ENCODE peak calls at places on chromosomes 12 and 14, in seven cellular contexts. One of them, this sample, is unnamed. For H3K4me1, the result is how much of the 10 kb centered on the place peaks cover.

GRCh38 chr14:71103662-71104484 is 196.6 kb downstream of the PCNX1 start:
- DNase-seq in neuronal stem cell: peak
- DNase-seq in tibial artery: no peak
- DNase-seq in neural progenitor cell: peak
- DNase-seq in left ventricle myocardium inferior: no peak
- DNase-seq in CD8-positive, alpha-beta T cell: no peak
- DNase-seq in uterus: no peak
- DNase-seq in this sample: no peak

GRCh38 chr14:99688629-99689028 is 4.5 kb downstream of the CYP46A1 start:
- DNase-seq in neural progenitor cell: no peak
- DNase-seq in CD8-positive, alpha-beta T cell: peak
- DNase-seq in tibial artery: no peak
- DNase-seq in neuronal stem cell: no peak
- DNase-seq in left ventricle myocardium inferior: no peak
- DNase-seq in uterus: no peak
- DNase-seq in this sample: peak

GRCh38 chr14:103748539-103748867 is 32.9 kb downstream of the ZFYVE21 start:
- DNase-seq in CD8-positive, alpha-beta T cell: peak
- DNase-seq in neuronal stem cell: no peak
- DNase-seq in left ventricle myocardium inferior: no peak
- DNase-seq in neural progenitor cell: no peak
- DNase-seq in uterus: no peak
- DNase-seq in tibial artery: no peak
- DNase-seq in this sample: no peak

GRCh38 chr14:101708853-101709532 is 52.5 kb upstream of the PPP2R5C start:
- DNase-seq in CD8-positive, alpha-beta T cell: peak
- DNase-seq in neuronal stem cell: no peak
- DNase-seq in uterus: no peak
- DNase-seq in tibial artery: no peak
- DNase-seq in neural progenitor cell: no peak
- DNase-seq in left ventricle myocardium inferior: no peak
- DNase-seq in this sample: peak

GRCh38 chr14:103186894-103187586 is 63.8 kb downstream of the TNFAIP2 start:
- DNase-seq in tibial artery: peak
- DNase-seq in neural progenitor cell: peak
- DNase-seq in left ventricle myocardium inferior: no peak
- DNase-seq in CD8-positive, alpha-beta T cell: no peak
- DNase-seq in uterus: no peak
- DNase-seq in neuronal stem cell: peak
- DNase-seq in this sample: no peak

GRCh38 chr14:100592461-100592871 is 5.2 kb upstream of the BEGAIN start:
- DNase-seq in neural progenitor cell: no peak
- DNase-seq in left ventricle myocardium inferior: no peak
- DNase-seq in neuronal stem cell: no peak
- DNase-seq in tibial artery: peak
- DNase-seq in uterus: no peak
- DNase-seq in CD8-positive, alpha-beta T cell: no peak
- DNase-seq in this sample: no peak

GRCh38 chr14:61335876-61336275 is 14.5 kb downstream of the PRKCH start:
- DNase-seq in neuronal stem cell: no peak
- DNase-seq in CD8-positive, alpha-beta T cell: no peak
- DNase-seq in left ventricle myocardium inferior: no peak
- DNase-seq in neural progenitor cell: no peak
- DNase-seq in uterus: no peak
- DNase-seq in tibial artery: no peak
- DNase-seq in this sample: no peak

GRCh38 chr14:89225607-89226006 is 191.4 kb downstream of the FOXN3 start:
- DNase-seq in CD8-positive, alpha-beta T cell: no peak
- DNase-seq in uterus: no peak
- DNase-seq in neuronal stem cell: no peak
- DNase-seq in left ventricle myocardium inferior: no peak
- DNase-seq in neural progenitor cell: no peak
- DNase-seq in tibial artery: no peak
- DNase-seq in this sample: no peak

GRCh38 chr14:104319489-104320241 is 181.3 kb downstream of the KIF26A start:
- DNase-seq in left ventricle myocardium inferior: no peak
- DNase-seq in CD8-positive, alpha-beta T cell: no peak
- DNase-seq in neuronal stem cell: no peak
- DNase-seq in neural progenitor cell: no peak
- DNase-seq in tibial artery: peak
- DNase-seq in uterus: no peak
- DNase-seq in this sample: no peak

GRCh38 chr12:39272934-39273770 is 169.8 kb downstream of the KIF21A start:
- DNase-seq in tibial artery: no peak
- DNase-seq in neural progenitor cell: peak
- DNase-seq in neuronal stem cell: peak
- DNase-seq in CD8-positive, alpha-beta T cell: no peak
- DNase-seq in uterus: no peak
- DNase-seq in left ventricle myocardium inferior: no peak
- DNase-seq in this sample: no peak

GRCh38 chr12:81461163-81461562 is 298.0 kb downstream of the PPFIA2 start:
- DNase-seq in uterus: no peak
- DNase-seq in neuronal stem cell: no peak
- DNase-seq in left ventricle myocardium inferior: no peak
- DNase-seq in neural progenitor cell: no peak
- DNase-seq in tibial artery: no peak
- DNase-seq in CD8-positive, alpha-beta T cell: no peak
- DNase-seq in this sample: no peak

GRCh38 chr14:71243697-71244096 is 336.4 kb downstream of the PCNX1 start:
- DNase-seq in neuronal stem cell: no peak
- DNase-seq in uterus: no peak
- DNase-seq in neural progenitor cell: no peak
- DNase-seq in tibial artery: no peak
- DNase-seq in CD8-positive, alpha-beta T cell: no peak
- DNase-seq in left ventricle myocardium inferior: no peak
- DNase-seq in this sample: no peak

GRCh38 chr12:28987538-28988383 is 161.3 kb upstream of the FAR2 start:
- DNase-seq in neural progenitor cell: no peak
- DNase-seq in uterus: no peak
- DNase-seq in tibial artery: no peak
- DNase-seq in CD8-positive, alpha-beta T cell: no peak
- DNase-seq in left ventricle myocardium inferior: no peak
- DNase-seq in neuronal stem cell: no peak
- DNase-seq in this sample: no peak

GRCh38 chr12:6235499-6235898 is 35.3 kb downstream of the CD9 start:
- DNase-seq in left ventricle myocardium inferior: no peak
- DNase-seq in neuronal stem cell: no peak
- DNase-seq in neural progenitor cell: no peak
- DNase-seq in uterus: no peak
- DNase-seq in tibial artery: no peak
- DNase-seq in CD8-positive, alpha-beta T cell: no peak
- DNase-seq in this sample: no peak

GRCh38 chr14:65184032-65184764 is 81.9 kb upstream of the MAX start:
- DNase-seq in uterus: no peak
- DNase-seq in neuronal stem cell: no peak
- DNase-seq in left ventricle myocardium inferior: no peak
- DNase-seq in neural progenitor cell: no peak
- DNase-seq in tibial artery: no peak
- DNase-seq in CD8-positive, alpha-beta T cell: no peak
- DNase-seq in this sample: no peak

GRCh38 chr14:44170554-44170953 is 336.5 kb downstream of the FSCB start:
- DNase-seq in left ventricle myocardium inferior: no peak
- DNase-seq in uterus: no peak
- DNase-seq in tibial artery: no peak
- DNase-seq in neural progenitor cell: no peak
- DNase-seq in CD8-positive, alpha-beta T cell: no peak
- DNase-seq in neuronal stem cell: no peak
- DNase-seq in this sample: no peak

GRCh38 chr14:60724080-60724618 is at the start of gene SIX4:
- DNase-seq in left ventricle myocardium inferior: peak
- DNase-seq in neuronal stem cell: peak
- DNase-seq in CD8-positive, alpha-beta T cell: no peak
- DNase-seq in neural progenitor cell: peak
- DNase-seq in uterus: peak
- DNase-seq in tibial artery: peak
- DNase-seq in this sample: no peak

GRCh38 chr14:85468815-85469214 is 61.1 kb upstream of the FLRT2 start:
- DNase-seq in neural progenitor cell: no peak
- DNase-seq in CD8-positive, alpha-beta T cell: no peak
- DNase-seq in neuronal stem cell: no peak
- DNase-seq in left ventricle myocardium inferior: no peak
- DNase-seq in tibial artery: no peak
- DNase-seq in uterus: no peak
- DNase-seq in this sample: no peak

GRCh38 chr12:104257913-104258472 is 42.4 kb downstream of the TXNRD1 start:
- DNase-seq in tibial artery: no peak
- DNase-seq in neural progenitor cell: no peak
- DNase-seq in CD8-positive, alpha-beta T cell: no peak
- DNase-seq in neuronal stem cell: no peak
- DNase-seq in left ventricle myocardium inferior: no peak
- DNase-seq in uterus: no peak
- DNase-seq in this sample: no peak

GRCh38 chr14:89551432-89551831 is 134.4 kb upstream of the FOXN3 start:
- DNase-seq in uterus: no peak
- DNase-seq in neuronal stem cell: no peak
- DNase-seq in neural progenitor cell: no peak
- DNase-seq in tibial artery: no peak
- DNase-seq in CD8-positive, alpha-beta T cell: no peak
- DNase-seq in left ventricle myocardium inferior: no peak
- DNase-seq in this sample: no peak

GRCh38 chr14:94547726-94548125 is 13.5 kb upstream of the SERPINA4 start:
- DNase-seq in uterus: no peak
- DNase-seq in neuronal stem cell: no peak
- DNase-seq in tibial artery: no peak
- DNase-seq in left ventricle myocardium inferior: no peak
- DNase-seq in neural progenitor cell: no peak
- DNase-seq in CD8-positive, alpha-beta T cell: no peak
- DNase-seq in this sample: no peak

GRCh38 chr14:96203116-96203515 is 1.5 kb upstream of the BDKRB2 start:
- DNase-seq in tibial artery: no peak
- DNase-seq in neural progenitor cell: no peak
- DNase-seq in CD8-positive, alpha-beta T cell: no peak
- DNase-seq in neuronal stem cell: no peak
- DNase-seq in left ventricle myocardium inferior: no peak
- DNase-seq in uterus: no peak
- DNase-seq in this sample: no peak

GRCh38 chr12:39144613-39145061 is 239.2 kb upstream of the CPNE8 start:
- DNase-seq in neural progenitor cell: no peak
- DNase-seq in uterus: no peak
- DNase-seq in CD8-positive, alpha-beta T cell: no peak
- DNase-seq in neuronal stem cell: no peak
- DNase-seq in tibial artery: no peak
- DNase-seq in left ventricle myocardium inferior: no peak
- DNase-seq in this sample: no peak

GRCh38 chr14:50351016-50351415 is 38.9 kb downstream of the DMAC2L start:
- DNase-seq in neuronal stem cell: no peak
- DNase-seq in CD8-positive, alpha-beta T cell: no peak
- DNase-seq in tibial artery: no peak
- DNase-seq in uterus: no peak
- DNase-seq in left ventricle myocardium inferior: no peak
- DNase-seq in neural progenitor cell: no peak
- DNase-seq in this sample: no peak

GRCh38 chr14:99654235-99655000 is 9.5 kb downstream of the HHIPL1 start:
- DNase-seq in CD8-positive, alpha-beta T cell: no peak
- DNase-seq in left ventricle myocardium inferior: peak
- DNase-seq in neural progenitor cell: peak
- DNase-seq in tibial artery: peak
- DNase-seq in neuronal stem cell: no peak
- DNase-seq in uterus: peak
- DNase-seq in this sample: no peak

GRCh38 chr12:118126119-118126757 is 9.7 kb upstream of the PEBP1 start:
- DNase-seq in CD8-positive, alpha-beta T cell: no peak
- DNase-seq in neuronal stem cell: no peak
- DNase-seq in left ventricle myocardium inferior: peak
- DNase-seq in tibial artery: no peak
- DNase-seq in uterus: no peak
- DNase-seq in neural progenitor cell: no peak
- DNase-seq in this sample: no peak

DNA sequence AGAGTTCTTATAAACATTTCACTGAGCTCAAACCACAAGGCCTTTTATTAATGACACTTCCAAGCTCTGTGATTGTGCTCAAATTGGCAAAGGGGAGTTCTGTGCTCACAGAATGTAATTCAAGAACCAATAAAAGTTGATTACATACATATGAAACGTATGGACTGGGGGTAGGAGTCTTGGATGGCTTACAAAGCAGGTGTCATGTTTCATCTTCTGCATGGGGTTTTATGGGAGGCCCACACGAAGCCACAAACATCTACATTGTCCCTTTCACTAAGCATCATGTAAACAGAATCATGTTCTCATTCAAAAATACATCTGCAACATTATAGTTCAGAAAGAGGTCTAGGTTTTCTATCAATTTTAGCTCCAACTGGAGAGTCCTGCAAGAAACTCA is 828.3 kb downstream of the VRK1 start:
- DNase-seq in neuronal stem cell: no peak
- DNase-seq in neural progenitor cell: no peak
- DNase-seq in uterus: no peak
- DNase-seq in left ventricle myocardium inferior: no peak
- DNase-seq in tibial artery: no peak
- DNase-seq in CD8-positive, alpha-beta T cell: no peak
- DNase-seq in this sample: no peak
- H3K27ac ChIP-seq in neuronal stem cell: no peak
- H3K27ac ChIP-seq in neural progenitor cell: no peak
- H3K27ac ChIP-seq in uterus: no peak
- H3K27ac ChIP-seq in left ventricle myocardium inferior: no peak
- H3K27ac ChIP-seq in tibial artery: no peak
- H3K27ac ChIP-seq in CD8-positive, alpha-beta T cell: no peak
- H3K27ac ChIP-seq in this sample: no peak

GRCh38 chr12:47394070-47394469 is 311.8 kb downstream of the RPAP3 start:
- DNase-seq in neuronal stem cell: no peak
- DNase-seq in CD8-positive, alpha-beta T cell: no peak
- DNase-seq in neural progenitor cell: no peak
- DNase-seq in left ventricle myocardium inferior: no peak
- DNase-seq in uterus: no peak
- DNase-seq in tibial artery: no peak
- DNase-seq in this sample: no peak
- H3K4me3 ChIP-seq in neuronal stem cell: no peak
- H3K4me3 ChIP-seq in CD8-positive, alpha-beta T cell: no peak
- H3K4me3 ChIP-seq in neural progenitor cell: no peak
- H3K4me3 ChIP-seq in left ventricle myocardium inferior: no peak
- H3K4me3 ChIP-seq in uterus: no peak
- H3K4me3 ChIP-seq in tibial artery: no peak
- H3K4me3 ChIP-seq in this sample: no peak

DNA sequence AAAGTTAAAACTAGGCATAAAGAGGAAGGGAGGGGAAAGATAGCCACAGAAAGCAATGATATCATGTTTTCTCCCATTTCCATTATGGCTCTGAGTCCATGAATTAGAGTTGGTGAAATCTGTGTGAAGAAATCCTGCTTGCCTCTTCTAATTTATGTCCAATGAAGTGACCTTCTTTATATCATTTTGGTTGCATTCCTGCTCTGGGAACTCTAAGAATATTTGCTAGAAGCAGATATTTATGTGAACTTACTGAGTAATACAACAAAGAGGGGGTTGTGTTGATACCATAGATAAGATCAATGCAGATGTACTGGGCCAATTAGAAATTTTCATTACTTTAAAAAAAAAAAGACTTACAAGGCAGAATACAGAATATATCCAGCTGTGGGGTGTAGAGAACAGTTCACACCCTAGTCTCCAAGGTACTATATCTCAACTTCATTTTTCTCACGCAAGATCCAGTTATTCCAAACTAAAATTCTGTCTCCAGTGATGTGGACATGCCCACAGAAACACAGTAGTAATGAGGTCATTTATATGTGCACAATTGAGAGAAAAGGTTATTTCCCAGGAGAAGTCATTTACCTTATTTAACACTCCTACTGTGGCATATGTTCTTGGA is 51.5 kb upstream of the KCNJ8 start:
- DNase-seq in uterus: no peak
- DNase-seq in tibial artery: no peak
- DNase-seq in neuronal stem cell: no peak
- DNase-seq in CD8-positive, alpha-beta T cell: no peak
- DNase-seq in neural progenitor cell: no peak
- DNase-seq in left ventricle myocardium inferior: no peak
- DNase-seq in this sample: no peak
- H3K4me1 ChIP-seq in uterus: under half
- H3K4me1 ChIP-seq in tibial artery: under half
- H3K4me1 ChIP-seq in neuronal stem cell: under half
- H3K4me1 ChIP-seq in CD8-positive, alpha-beta T cell: under half
- H3K4me1 ChIP-seq in neural progenitor cell: under half
- H3K4me1 ChIP-seq in left ventricle myocardium inferior: under half
- H3K4me1 ChIP-seq in this sample: under half

GRCh38 chr12:44465139-44465538 is 411.0 kb downstream of the NELL2 start:
- DNase-seq in uterus: no peak
- DNase-seq in CD8-positive, alpha-beta T cell: no peak
- DNase-seq in left ventricle myocardium inferior: no peak
- DNase-seq in neuronal stem cell: no peak
- DNase-seq in tibial artery: no peak
- DNase-seq in neural progenitor cell: peak
- DNase-seq in this sample: no peak
- H3K27ac ChIP-seq in uterus: no peak
- H3K27ac ChIP-seq in CD8-positive, alpha-beta T cell: no peak
- H3K27ac ChIP-seq in left ventricle myocardium inferior: no peak
- H3K27ac ChIP-seq in neuronal stem cell: no peak
- H3K27ac ChIP-seq in tibial artery: no peak
- H3K27ac ChIP-seq in neural progenitor cell: no peak
- H3K27ac ChIP-seq in this sample: no peak